ENCODE peak calls at places on chromosomes 1 and 21, in eight cellular contexts. T is transverse colon, Z is HL-60, D is caudate nucleus, Q is hepatocyte, W is cardiac muscle cell, P is fibroblast of lung, A is tibial artery. N is an unnamed sample.

GRCh38 chr1:116874622-116875277 is 35.0 kb upstream of the PTGFRN start:
- DNase-seq in T (no peak), Z (no peak), D (no peak), Q (no peak), W (no peak), P (no peak), A (no peak), N (no peak)

GRCh38 chr1:201283836-201284553 is 689 bp downstream of the PKP1 start:
- DNase-seq in T (no peak), Z (no peak), D (no peak), Q (no peak), W (no peak), P (no peak), A (no peak), N (no peak)

GRCh38 chr1:114152211-114153050 is 1.2 kb downstream of the SYT6 start:
- DNase-seq in T (peak), Z (peak), D (no peak), Q (peak), W (peak), P (peak), A (peak), N (no peak)

GRCh38 chr1:152367436-152367835 is 7.6 kb upstream of the FLG2 start:
- DNase-seq in T (no peak), Z (no peak), D (no peak), Q (no peak), W (no peak), P (no peak), A (no peak), N (no peak)

GRCh38 chr1:220294754-220295419 is 22.6 kb upstream of the RAB3GAP2 start:
- DNase-seq in T (no peak), Z (no peak), D (no peak), Q (no peak), W (peak), P (no peak), A (no peak), N (no peak)

GRCh38 chr1:241608379-241609033 is 31.7 kb downstream of the CHML start:
- DNase-seq in T (no peak), Z (no peak), D (no peak), Q (no peak), W (peak), P (peak), A (no peak), N (no peak)

GRCh38 chr1:54407957-54408700 is 1.9 kb upstream of the SSBP3 start:
- DNase-seq in T (no peak), Z (peak), D (no peak), Q (no peak), W (peak), P (peak), A (no peak), N (peak)

GRCh38 chr1:181936269-181936668 is 125.2 kb downstream of the ZNF648 start:
- DNase-seq in T (no peak), Z (no peak), D (no peak), Q (no peak), W (no peak), P (no peak), A (no peak), N (no peak)

GRCh38 chr1:27423701-27424100 is 31.3 kb downstream of the GPR3 start:
- DNase-seq in T (no peak), Z (no peak), D (no peak), Q (no peak), W (no peak), P (no peak), A (no peak), N (no peak)

GRCh38 chr1:185483647-185484450 is 166.8 kb upstream of the IVNS1ABP start:
- DNase-seq in T (no peak), Z (peak), D (no peak), Q (peak), W (peak), P (peak), A (no peak), N (peak)

GRCh38 chr1:99594205-99594604 is 51.7 kb upstream of the PALMD start:
- DNase-seq in T (no peak), Z (no peak), D (no peak), Q (no peak), W (peak), P (no peak), A (no peak), N (no peak)

GRCh38 chr1:168623003-168623828 is 46.8 kb downstream of the XCL1 start:
- DNase-seq in T (no peak), Z (no peak), D (no peak), Q (peak), W (peak), P (peak), A (peak), N (peak)

GRCh38 chr1:241660424-241660972 is 8.4 kb downstream of the WDR64 start:
- DNase-seq in T (no peak), Z (no peak), D (no peak), Q (no peak), W (no peak), P (no peak), A (no peak), N (no peak)

GRCh38 chr1:174815036-174815435 is 184.7 kb upstream of the CACYBP start:
- DNase-seq in T (no peak), Z (no peak), D (no peak), Q (no peak), W (no peak), P (peak), A (no peak), N (no peak)

GRCh38 chr1:82124987-82125638 is 324.4 kb downstream of the ADGRL2 start:
- DNase-seq in T (no peak), Z (no peak), D (no peak), Q (no peak), W (no peak), P (no peak), A (no peak), N (no peak)

GRCh38 chr1:153494976-153495535 is 34.6 kb upstream of the S100A7 start:
- DNase-seq in T (peak), Z (peak), D (no peak), Q (peak), W (peak), P (peak), A (peak), N (peak)

GRCh38 chr1:18535391-18536210 is 54.9 kb downstream of the KLHDC7A start:
- DNase-seq in T (peak), Z (no peak), D (no peak), Q (peak), W (no peak), P (no peak), A (peak), N (no peak)

GRCh38 chr1:24694380-24694843 is 50.8 kb upstream of the CLIC4 start:
- DNase-seq in T (no peak), Z (no peak), D (no peak), Q (peak), W (peak), P (peak), A (no peak), N (peak)

GRCh38 chr1:22039594-22040347 is 12.7 kb upstream of the CDC42 start:
- DNase-seq in T (peak), Z (peak), D (no peak), Q (peak), W (peak), P (peak), A (no peak), N (peak)

GRCh38 chr21:37198989-37199924 is 67.9 kb downstream of the VPS26C start:
- DNase-seq in T (no peak), Z (no peak), D (no peak), Q (no peak), W (peak), P (peak), A (no peak), N (peak)

GRCh38 chr1:26771643-26772321 is 16.0 kb upstream of the PIGV start:
- DNase-seq in T (no peak), Z (no peak), D (no peak), Q (peak), W (peak), P (peak), A (no peak), N (peak)

GRCh38 chr1:150259758-150260669 is 2.4 kb downstream of the CA14 start:
- DNase-seq in T (peak), Z (no peak), D (peak), Q (peak), W (peak), P (no peak), A (no peak), N (peak)

GRCh38 chr1:110012100-110012499 is 22.3 kb upstream of the STRIP1 start:
- DNase-seq in T (no peak), Z (no peak), D (no peak), Q (peak), W (no peak), P (no peak), A (no peak), N (no peak)

GRCh38 chr21:45317401-45318145 is 29.9 kb upstream of the POFUT2 start:
- DNase-seq in T (no peak), Z (no peak), D (no peak), Q (no peak), W (peak), P (peak), A (peak), N (no peak)

GRCh38 chr1:203327684-203328457 is 22.6 kb downstream of the BTG2 start:
- DNase-seq in T (no peak), Z (peak), D (peak), Q (peak), W (peak), P (peak), A (peak), N (no peak)

GRCh38 chr1:234608026-234608719 is 1.8 kb downstream of the IRF2BP2 start:
- DNase-seq in T (peak), Z (peak), D (peak), Q (peak), W (peak), P (peak), A (peak), N (peak)

GRCh38 chr1:4689271-4689935 is 35.0 kb downstream of the AJAP1 start:
- DNase-seq in T (no peak), Z (no peak), D (no peak), Q (no peak), W (no peak), P (no peak), A (no peak), N (no peak)

GRCh38 chr1:238681451-238681850 is 704.9 kb upstream of the CHRM3 start:
- DNase-seq in T (no peak), Z (no peak), D (no peak), Q (no peak), W (no peak), P (no peak), A (no peak), N (no peak)
- H3K27ac ChIP-seq in T (no peak), Z (no peak), D (no peak), Q (no peak), W (no peak), P (no peak), A (no peak), N (no peak)

GRCh38 chr1:147676306-147677085 is 6.2 kb upstream of the ACP6 start:
- DNase-seq in T (no peak), Z (no peak), D (no peak), Q (peak), W (peak), P (peak), A (no peak), N (no peak)
- H3K27ac ChIP-seq in T (no peak), Z (no peak), D (no peak), Q (peak), W (no peak), P (no peak), A (no peak), N (no peak)

DNA sequence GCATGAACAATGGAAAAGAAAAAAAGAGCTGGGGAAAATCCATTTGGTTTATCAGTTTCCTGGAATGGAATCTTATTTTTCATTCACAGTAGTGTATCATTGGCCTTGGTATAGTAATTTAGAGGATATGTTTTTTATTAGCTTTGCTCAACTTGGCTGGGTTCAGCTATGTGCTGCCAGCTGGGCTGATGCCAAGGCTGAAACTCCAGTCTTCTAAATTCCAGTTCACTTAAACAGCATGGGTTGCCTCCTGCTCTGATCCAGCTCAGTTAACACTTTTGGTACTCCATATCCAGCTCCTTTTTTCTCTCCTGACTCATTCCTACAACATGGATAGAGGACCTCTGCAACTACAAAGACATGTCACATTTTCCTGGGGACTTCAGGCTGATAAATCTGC is 80.7 kb upstream of the SLFNL1 start:
- DNase-seq in T (peak), Z (no peak), D (no peak), Q (peak), W (peak), P (peak), A (peak), N (no peak)
- H3K27ac ChIP-seq in T (peak), Z (no peak), D (no peak), Q (peak), W (peak), P (no peak), A (peak), N (no peak)

GRCh38 chr1:6585841-6586240 is 6.0 kb downstream of the ZBTB48 start:
- DNase-seq in T (no peak), Z (no peak), D (no peak), Q (no peak), W (no peak), P (no peak), A (no peak), N (no peak)

GRCh38 chr1:6588893-6589481 is 9.2 kb downstream of the ZBTB48 start:
- DNase-seq in T (no peak), Z (peak), D (no peak), Q (no peak), W (no peak), P (no peak), A (no peak), N (peak)

GRCh38 chr1:6586404-6586816 is 6.6 kb downstream of the ZBTB48 start:
- DNase-seq in T (no peak), Z (no peak), D (no peak), Q (no peak), W (no peak), P (no peak), A (no peak), N (no peak)

GRCh38 chr1:6588128-6588892 is 8.5 kb downstream of the ZBTB48 start:
- DNase-seq in T (no peak), Z (no peak), D (no peak), Q (no peak), W (no peak), P (no peak), A (no peak), N (no peak)

GRCh38 chr1:6587261-6588005 is 7.6 kb downstream of the ZBTB48 start:
- DNase-seq in T (no peak), Z (no peak), D (peak), Q (no peak), W (no peak), P (no peak), A (peak), N (no peak)
- H3K27ac ChIP-seq in T (no peak), Z (no peak), D (peak), Q (no peak), W (peak), P (no peak), A (peak), N (no peak)